ENCODE peak calls at places on chromosome 14, in six cellular contexts. A is A172, Z is prostate gland, C is NCI-H460, E is T-helper 1 cell, P is NCI-H1105 treated with DMSO at 0.1 percent for 48 hours. N is an unnamed sample.

GRCh38 chr14:58829594-58829993 is 191.8 kb downstream of the DACT1 start:
- DNase-seq in A (no peak), Z (no peak), C (no peak), E (no peak), P (peak; percentile 87), N (peak; percentile 14)

GRCh38 chr14:80636071-80636470 is 305.5 kb downstream of the CEP128 start:
- DNase-seq in A (peak; percentile 15), Z (no peak), C (no peak), E (no peak), P (no peak), N (no peak)

GRCh38 chr14:98926151-98926550 is 345.8 kb downstream of the BCL11B start:
- DNase-seq in A (no peak), Z (no peak), C (no peak), E (peak; percentile 35), P (no peak), N (no peak)

GRCh38 chr14:52348279-52348678 is 34.2 kb downstream of the PTGER2 start:
- DNase-seq in A (no peak), Z (no peak), C (no peak), E (no peak), P (no peak), N (no peak)

GRCh38 chr14:90842726-90843125 is 26.5 kb upstream of the TTC7B start:
- DNase-seq in A (no peak), Z (no peak), C (no peak), E (no peak), P (no peak), N (no peak)

GRCh38 chr14:39717000-39717399 is 284.8 kb upstream of the FBXO33 start:
- DNase-seq in A (no peak), Z (no peak), C (no peak), E (no peak), P (no peak), N (no peak)

GRCh38 chr14:87233266-87233665 is 759.7 kb downstream of the GALC start:
- DNase-seq in A (no peak), Z (no peak), C (no peak), E (no peak), P (no peak), N (no peak)

GRCh38 chr14:24403294-24404013 is 4.7 kb downstream of the NYNRIN start:
- DNase-seq in A (no peak), Z (no peak), C (no peak), E (no peak), P (no peak), N (no peak)

GRCh38 chr14:96917442-96917963 is 120.3 kb downstream of the VRK1 start:
- DNase-seq in A (no peak), Z (no peak), C (no peak), E (no peak), P (no peak), N (no peak)

GRCh38 chr14:106729551-106729950 is 1203.2 kb downstream of the TMEM121 start:
- DNase-seq in A (no peak), Z (no peak), C (no peak), E (no peak), P (no peak), N (no peak)